ENCODE peak calls at places on chromosome 10, in eight cellular contexts. One of them, this sample, is unnamed. For H3K9me3, the result is how much of the 10 kb centered on the place peaks cover.

GRCh38 chr10:75772153-75772887 is 340.9 kb downstream of the LRMDA start:
- DNase-seq in left ventricle myocardium inferior: no peak
- DNase-seq in SJSA1: no peak
- DNase-seq in tibial artery: no peak
- DNase-seq in endodermal cell: no peak
- DNase-seq in Peyer's patch: no peak
- DNase-seq in NT2/D1: no peak
- DNase-seq in CD4-positive, alpha-beta T cell: no peak
- DNase-seq in this sample: no peak

GRCh38 chr10:95798307-95798850 is 42.4 kb downstream of the ENTPD1 start:
- DNase-seq in left ventricle myocardium inferior: no peak
- DNase-seq in SJSA1: no peak
- DNase-seq in tibial artery: no peak
- DNase-seq in endodermal cell: no peak
- DNase-seq in Peyer's patch: no peak
- DNase-seq in NT2/D1: no peak
- DNase-seq in CD4-positive, alpha-beta T cell: no peak
- DNase-seq in this sample: no peak

GRCh38 chr10:122505011-122505410 is 43.7 kb downstream of the HTRA1 start:
- DNase-seq in left ventricle myocardium inferior: no peak
- DNase-seq in SJSA1: no peak
- DNase-seq in tibial artery: peak
- DNase-seq in endodermal cell: no peak
- DNase-seq in Peyer's patch: no peak
- DNase-seq in NT2/D1: no peak
- DNase-seq in CD4-positive, alpha-beta T cell: no peak
- DNase-seq in this sample: no peak

GRCh38 chr10:102384053-102384452 is 11.5 kb upstream of the NFKB2 start:
- DNase-seq in left ventricle myocardium inferior: no peak
- DNase-seq in SJSA1: no peak
- DNase-seq in tibial artery: no peak
- DNase-seq in endodermal cell: peak
- DNase-seq in Peyer's patch: no peak
- DNase-seq in NT2/D1: no peak
- DNase-seq in CD4-positive, alpha-beta T cell: no peak
- DNase-seq in this sample: no peak

GRCh38 chr10:77889277-77889903 is 37.2 kb downstream of the DLG5 start:
- DNase-seq in left ventricle myocardium inferior: no peak
- DNase-seq in SJSA1: no peak
- DNase-seq in tibial artery: no peak
- DNase-seq in endodermal cell: peak
- DNase-seq in Peyer's patch: peak
- DNase-seq in NT2/D1: no peak
- DNase-seq in CD4-positive, alpha-beta T cell: no peak
- DNase-seq in this sample: no peak

GRCh38 chr10:101614957-101615759 is 27.0 kb downstream of the DPCD start:
- DNase-seq in left ventricle myocardium inferior: no peak
- DNase-seq in SJSA1: no peak
- DNase-seq in tibial artery: no peak
- DNase-seq in endodermal cell: peak
- DNase-seq in Peyer's patch: no peak
- DNase-seq in NT2/D1: no peak
- DNase-seq in CD4-positive, alpha-beta T cell: no peak
- DNase-seq in this sample: no peak

GRCh38 chr10:132543916-132544743 is 6.5 kb downstream of the INPP5A start:
- DNase-seq in left ventricle myocardium inferior: peak
- DNase-seq in SJSA1: no peak
- DNase-seq in tibial artery: peak
- DNase-seq in endodermal cell: peak
- DNase-seq in Peyer's patch: peak
- DNase-seq in NT2/D1: no peak
- DNase-seq in CD4-positive, alpha-beta T cell: no peak
- DNase-seq in this sample: no peak

GRCh38 chr10:44383749-44384600 is 922 bp downstream of the CXCL12 start:
- DNase-seq in left ventricle myocardium inferior: peak
- DNase-seq in SJSA1: no peak
- DNase-seq in tibial artery: peak
- DNase-seq in endodermal cell: peak
- DNase-seq in Peyer's patch: peak
- DNase-seq in NT2/D1: no peak
- DNase-seq in CD4-positive, alpha-beta T cell: no peak
- DNase-seq in this sample: peak

GRCh38 chr10:71302874-71303568 is 16.0 kb upstream of the SLC29A3 start:
- DNase-seq in left ventricle myocardium inferior: no peak
- DNase-seq in SJSA1: no peak
- DNase-seq in tibial artery: no peak
- DNase-seq in endodermal cell: no peak
- DNase-seq in Peyer's patch: no peak
- DNase-seq in NT2/D1: no peak
- DNase-seq in CD4-positive, alpha-beta T cell: no peak
- DNase-seq in this sample: no peak

GRCh38 chr10:82953331-82953730 is 1078.3 kb downstream of the NRG3 start:
- DNase-seq in left ventricle myocardium inferior: no peak
- DNase-seq in SJSA1: no peak
- DNase-seq in tibial artery: no peak
- DNase-seq in endodermal cell: no peak
- DNase-seq in Peyer's patch: no peak
- DNase-seq in NT2/D1: no peak
- DNase-seq in CD4-positive, alpha-beta T cell: no peak
- DNase-seq in this sample: no peak

GRCh38 chr10:37871568-37872251 is 14.3 kb upstream of the ZNF248 start:
- DNase-seq in left ventricle myocardium inferior: no peak
- DNase-seq in SJSA1: no peak
- DNase-seq in tibial artery: no peak
- DNase-seq in endodermal cell: no peak
- DNase-seq in Peyer's patch: no peak
- DNase-seq in NT2/D1: no peak
- DNase-seq in CD4-positive, alpha-beta T cell: no peak
- DNase-seq in this sample: no peak

GRCh38 chr10:37871143-37871542 is 13.7 kb upstream of the ZNF248 start:
- DNase-seq in left ventricle myocardium inferior: no peak
- DNase-seq in SJSA1: no peak
- DNase-seq in tibial artery: no peak
- DNase-seq in endodermal cell: no peak
- DNase-seq in Peyer's patch: no peak
- DNase-seq in NT2/D1: no peak
- DNase-seq in CD4-positive, alpha-beta T cell: no peak
- DNase-seq in this sample: no peak

GRCh38 chr10:37872283-37872682 is 14.9 kb upstream of the ZNF248 start:
- DNase-seq in left ventricle myocardium inferior: no peak
- DNase-seq in SJSA1: no peak
- DNase-seq in tibial artery: no peak
- DNase-seq in endodermal cell: no peak
- DNase-seq in Peyer's patch: no peak
- DNase-seq in NT2/D1: no peak
- DNase-seq in CD4-positive, alpha-beta T cell: no peak
- DNase-seq in this sample: no peak

DNA sequence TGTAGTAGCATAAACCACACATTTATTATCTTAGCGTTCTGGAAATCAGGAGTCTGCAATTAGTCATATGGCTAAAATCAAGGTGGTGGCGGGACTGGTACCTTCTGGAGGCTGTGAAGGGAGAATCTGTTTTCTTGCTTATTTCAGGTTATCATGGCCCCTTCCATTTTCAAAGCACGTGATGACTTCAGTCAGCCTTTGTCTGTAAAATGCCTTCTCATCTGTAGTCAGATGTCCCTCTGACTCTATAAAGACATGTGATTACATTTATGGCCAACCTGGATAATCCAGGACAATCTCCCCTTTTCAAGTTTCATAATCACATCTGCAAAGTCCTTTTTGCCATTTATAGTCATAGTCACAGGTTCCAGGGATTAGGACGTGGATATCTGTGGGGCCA is 15.5 kb upstream of the ZNF248 start:
- DNase-seq in left ventricle myocardium inferior: no peak
- DNase-seq in SJSA1: no peak
- DNase-seq in tibial artery: no peak
- DNase-seq in endodermal cell: no peak
- DNase-seq in Peyer's patch: no peak
- DNase-seq in NT2/D1: no peak
- DNase-seq in CD4-positive, alpha-beta T cell: no peak
- DNase-seq in this sample: no peak
- H3K9me3 ChIP-seq in left ventricle myocardium inferior: under half
- H3K9me3 ChIP-seq in SJSA1: under half
- H3K9me3 ChIP-seq in tibial artery: under half
- H3K9me3 ChIP-seq in endodermal cell: half or more
- H3K9me3 ChIP-seq in Peyer's patch: under half
- H3K9me3 ChIP-seq in NT2/D1: under half
- H3K9me3 ChIP-seq in CD4-positive, alpha-beta T cell: under half
- H3K9me3 ChIP-seq in this sample: under half

GRCh38 chr10:665579-666091 is 23.8 kb downstream of the DIP2C start:
- DNase-seq in left ventricle myocardium inferior: peak
- DNase-seq in SJSA1: no peak
- DNase-seq in tibial artery: peak
- DNase-seq in endodermal cell: peak
- DNase-seq in Peyer's patch: no peak
- DNase-seq in NT2/D1: no peak
- DNase-seq in CD4-positive, alpha-beta T cell: no peak
- DNase-seq in this sample: no peak

GRCh38 chr10:663844-664243 is 25.6 kb downstream of the DIP2C start:
- DNase-seq in left ventricle myocardium inferior: no peak
- DNase-seq in SJSA1: peak
- DNase-seq in tibial artery: peak
- DNase-seq in endodermal cell: no peak
- DNase-seq in Peyer's patch: no peak
- DNase-seq in NT2/D1: no peak
- DNase-seq in CD4-positive, alpha-beta T cell: no peak
- DNase-seq in this sample: no peak

GRCh38 chr10:663466-663751 is 26.1 kb downstream of the DIP2C start:
- DNase-seq in left ventricle myocardium inferior: no peak
- DNase-seq in SJSA1: no peak
- DNase-seq in tibial artery: no peak
- DNase-seq in endodermal cell: peak
- DNase-seq in Peyer's patch: no peak
- DNase-seq in NT2/D1: no peak
- DNase-seq in CD4-positive, alpha-beta T cell: no peak
- DNase-seq in this sample: no peak

GRCh38 chr10:664248-664647 is 25.2 kb downstream of the DIP2C start:
- DNase-seq in left ventricle myocardium inferior: no peak
- DNase-seq in SJSA1: no peak
- DNase-seq in tibial artery: no peak
- DNase-seq in endodermal cell: no peak
- DNase-seq in Peyer's patch: no peak
- DNase-seq in NT2/D1: no peak
- DNase-seq in CD4-positive, alpha-beta T cell: no peak
- DNase-seq in this sample: no peak

GRCh38 chr10:664893-665292 is 24.6 kb downstream of the DIP2C start:
- DNase-seq in left ventricle myocardium inferior: no peak
- DNase-seq in SJSA1: no peak
- DNase-seq in tibial artery: no peak
- DNase-seq in endodermal cell: peak
- DNase-seq in Peyer's patch: no peak
- DNase-seq in NT2/D1: no peak
- DNase-seq in CD4-positive, alpha-beta T cell: no peak
- DNase-seq in this sample: no peak
- H3K9me3 ChIP-seq in left ventricle myocardium inferior: under half
- H3K9me3 ChIP-seq in SJSA1: under half
- H3K9me3 ChIP-seq in tibial artery: under half
- H3K9me3 ChIP-seq in endodermal cell: under half
- H3K9me3 ChIP-seq in Peyer's patch: under half
- H3K9me3 ChIP-seq in NT2/D1: under half
- H3K9me3 ChIP-seq in CD4-positive, alpha-beta T cell: under half
- H3K9me3 ChIP-seq in this sample: under half

DNA sequence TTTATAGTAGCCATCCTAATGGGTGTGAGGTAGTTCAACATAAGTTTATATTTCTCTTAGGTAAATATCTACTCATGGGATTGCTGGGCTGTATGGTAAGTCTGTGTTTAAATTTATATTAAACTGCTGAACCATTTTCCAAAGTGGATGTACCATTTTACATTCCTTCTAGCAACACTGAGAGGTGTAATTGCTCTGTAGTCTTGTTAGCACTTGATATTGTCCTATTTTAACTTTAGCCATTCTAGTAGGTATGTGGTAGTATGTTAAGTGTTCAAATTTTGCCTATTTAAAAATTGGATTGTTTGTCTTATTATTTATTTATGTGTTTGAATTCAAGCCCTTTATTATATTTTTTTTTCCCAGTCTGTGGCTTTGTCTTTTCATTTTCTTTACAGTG is 2.6 kb upstream of the HPS1 start:
- DNase-seq in left ventricle myocardium inferior: no peak
- DNase-seq in SJSA1: no peak
- DNase-seq in tibial artery: no peak
- DNase-seq in endodermal cell: no peak
- DNase-seq in Peyer's patch: no peak
- DNase-seq in NT2/D1: no peak
- DNase-seq in CD4-positive, alpha-beta T cell: no peak
- DNase-seq in this sample: no peak
- H3K9me3 ChIP-seq in left ventricle myocardium inferior: under half
- H3K9me3 ChIP-seq in SJSA1: under half
- H3K9me3 ChIP-seq in tibial artery: under half
- H3K9me3 ChIP-seq in endodermal cell: under half
- H3K9me3 ChIP-seq in Peyer's patch: under half
- H3K9me3 ChIP-seq in NT2/D1: under half
- H3K9me3 ChIP-seq in CD4-positive, alpha-beta T cell: under half
- H3K9me3 ChIP-seq in this sample: under half

GRCh38 chr10:50592961-50593418 is 30.8 kb downstream of the SGMS1 start:
- DNase-seq in left ventricle myocardium inferior: no peak
- DNase-seq in SJSA1: no peak
- DNase-seq in tibial artery: no peak
- DNase-seq in endodermal cell: no peak
- DNase-seq in Peyer's patch: no peak
- DNase-seq in NT2/D1: no peak
- DNase-seq in CD4-positive, alpha-beta T cell: no peak
- DNase-seq in this sample: no peak

GRCh38 chr10:50593523-50593922 is 30.2 kb downstream of the SGMS1 start:
- DNase-seq in left ventricle myocardium inferior: no peak
- DNase-seq in SJSA1: no peak
- DNase-seq in tibial artery: no peak
- DNase-seq in endodermal cell: no peak
- DNase-seq in Peyer's patch: no peak
- DNase-seq in NT2/D1: no peak
- DNase-seq in CD4-positive, alpha-beta T cell: no peak
- DNase-seq in this sample: no peak

GRCh38 chr10:50595785-50596184 is 28.0 kb downstream of the SGMS1 start:
- DNase-seq in left ventricle myocardium inferior: no peak
- DNase-seq in SJSA1: no peak
- DNase-seq in tibial artery: no peak
- DNase-seq in endodermal cell: no peak
- DNase-seq in Peyer's patch: no peak
- DNase-seq in NT2/D1: no peak
- DNase-seq in CD4-positive, alpha-beta T cell: no peak
- DNase-seq in this sample: no peak

GRCh38 chr10:50596456-50596855 is 27.3 kb downstream of the SGMS1 start:
- DNase-seq in left ventricle myocardium inferior: no peak
- DNase-seq in SJSA1: no peak
- DNase-seq in tibial artery: no peak
- DNase-seq in endodermal cell: no peak
- DNase-seq in Peyer's patch: no peak
- DNase-seq in NT2/D1: no peak
- DNase-seq in CD4-positive, alpha-beta T cell: no peak
- DNase-seq in this sample: no peak

DNA sequence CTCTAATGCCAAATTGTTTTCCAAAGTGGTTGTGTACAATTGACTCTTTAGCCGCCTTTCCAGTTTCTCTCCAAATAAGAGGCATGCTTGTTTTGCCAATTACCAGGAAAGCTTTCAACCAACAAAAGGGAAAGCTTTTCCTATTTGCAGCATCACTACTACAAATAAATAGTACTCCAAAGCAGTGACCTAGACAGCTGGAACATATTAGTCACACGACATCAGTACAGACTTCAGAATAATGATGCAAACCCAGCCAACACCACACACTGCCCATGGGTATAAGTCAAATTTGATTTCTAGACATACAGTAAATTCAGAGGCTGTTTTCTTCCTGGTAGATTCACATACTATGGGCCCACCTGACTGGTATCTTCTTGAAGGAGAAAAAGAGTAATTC is 29.7 kb downstream of the SGMS1 start:
- DNase-seq in left ventricle myocardium inferior: no peak
- DNase-seq in SJSA1: no peak
- DNase-seq in tibial artery: no peak
- DNase-seq in endodermal cell: no peak
- DNase-seq in Peyer's patch: no peak
- DNase-seq in NT2/D1: no peak
- DNase-seq in CD4-positive, alpha-beta T cell: no peak
- DNase-seq in this sample: no peak
- H3K9me3 ChIP-seq in left ventricle myocardium inferior: under half
- H3K9me3 ChIP-seq in SJSA1: under half
- H3K9me3 ChIP-seq in tibial artery: under half
- H3K9me3 ChIP-seq in endodermal cell: under half
- H3K9me3 ChIP-seq in Peyer's patch: under half
- H3K9me3 ChIP-seq in NT2/D1: under half
- H3K9me3 ChIP-seq in CD4-positive, alpha-beta T cell: under half
- H3K9me3 ChIP-seq in this sample: under half